ENCODE peak calls at places on chromosomes 13 and 19, in ten cellular contexts. M, N, S, O, L, P, T, F, X and R are unnamed samples.

GRCh38 chr19:33296473-33297060 is 5.8 kb downstream of the CEBPA start:
- DNase-seq in M (no peak), N (no peak), S (no peak), O (no peak), L (no peak), P (no peak), T (no peak), F (no peak), X (no peak), R (no peak)

GRCh38 chr19:38004505-38005223 is 97.7 kb downstream of the SIPA1L3 start:
- DNase-seq in M (peak), N (peak), S (peak), O (peak), L (peak), P (no peak), T (peak), F (no peak), X (peak), R (peak)

GRCh38 chr13:97855570-97855970 is 97.9 kb upstream of the IPO5 start:
- DNase-seq in M (peak), N (peak), S (peak), O (peak), L (peak), P (no peak), T (peak), F (no peak), X (peak), R (peak)

GRCh38 chr13:40666905-40667621 is 622 bp upstream of the FOXO1 start:
- DNase-seq in M (no peak), N (no peak), S (peak), O (peak), L (peak), P (no peak), T (peak), F (peak), X (peak), R (no peak)

GRCh38 chr19:17949956-17950309 is 17.0 kb upstream of the KCNN1 start:
- DNase-seq in M (no peak), N (no peak), S (no peak), O (no peak), L (no peak), P (no peak), T (no peak), F (no peak), X (no peak), R (no peak)

GRCh38 chr13:113545455-113545930 is 39.1 kb upstream of the TFDP1 start:
- DNase-seq in M (peak), N (no peak), S (peak), O (no peak), L (no peak), P (no peak), T (peak), F (no peak), X (peak), R (no peak)

GRCh38 chr13:30870049-30870884 is 35.8 kb upstream of the MEDAG start:
- DNase-seq in M (peak), N (no peak), S (peak), O (peak), L (no peak), P (peak), T (peak), F (no peak), X (peak), R (peak)

GRCh38 chr19:3146677-3147100 is 10.9 kb downstream of the GNA15 start:
- DNase-seq in M (no peak), N (no peak), S (peak), O (no peak), L (no peak), P (peak), T (peak), F (peak), X (peak), R (no peak)

GRCh38 chr13:110168999-110169933 is 137.7 kb downstream of the COL4A1 start:
- DNase-seq in M (no peak), N (no peak), S (no peak), O (no peak), L (no peak), P (no peak), T (no peak), F (no peak), X (no peak), R (no peak)

GRCh38 chr13:76872686-76873085 is 13.5 kb downstream of the KCTD12 start:
- DNase-seq in M (no peak), N (no peak), S (peak), O (no peak), L (no peak), P (no peak), T (no peak), F (no peak), X (no peak), R (no peak)

GRCh38 chr19:38912600-38913514 is 871 bp upstream of the CCER2 start:
- DNase-seq in M (no peak), N (no peak), S (no peak), O (no peak), L (no peak), P (no peak), T (no peak), F (no peak), X (no peak), R (no peak)

GRCh38 chr13:21703846-21704245 is 33.0 kb downstream of the FGF9 start:
- DNase-seq in M (no peak), N (no peak), S (peak), O (no peak), L (no peak), P (no peak), T (no peak), F (no peak), X (no peak), R (peak)

GRCh38 chr19:15195381-15195964 is 5.3 kb downstream of the NOTCH3 start:
- DNase-seq in M (no peak), N (no peak), S (peak), O (no peak), L (no peak), P (no peak), T (peak), F (no peak), X (peak), R (peak)

GRCh38 chr13:73677041-73677589 is 457.1 kb downstream of the KLF12 start:
- DNase-seq in M (peak), N (no peak), S (peak), O (no peak), L (no peak), P (no peak), T (no peak), F (no peak), X (no peak), R (peak)

GRCh38 chr13:95509521-95510315 is 42.8 kb upstream of the CLDN10 start:
- DNase-seq in M (peak), N (no peak), S (peak), O (no peak), L (no peak), P (no peak), T (no peak), F (no peak), X (no peak), R (peak)

GRCh38 chr19:55384576-55385235 is 614 bp upstream of the TMEM238 start:
- DNase-seq in M (no peak), N (no peak), S (no peak), O (peak), L (no peak), P (no peak), T (no peak), F (no peak), X (no peak), R (no peak)

GRCh38 chr13:43388282-43389034 is 365.1 kb downstream of the DNAJC15 start:
- DNase-seq in M (no peak), N (no peak), S (no peak), O (no peak), L (no peak), P (no peak), T (no peak), F (no peak), X (no peak), R (no peak)

GRCh38 chr19:6125571-6125989 is 9.9 kb upstream of the ACSBG2 start:
- DNase-seq in M (peak), N (peak), S (peak), O (peak), L (peak), P (peak), T (peak), F (peak), X (peak), R (peak)